ENCODE peak calls at places on chromosome 15, in ten cellular contexts. U is T-helper 17 cell; A is transverse colon; M is NCI-H1417; J is Calu3; O is AG04450; P is CD8-positive, alpha-beta T cell; R is heart left ventricle; E is NCI-H1092; D is stimulated activated CD8-positive, alpha-beta memory T cell treated with anti-CD3 and anti-CD28 coated beads, Interleukin-7, amount 100 ng/mL, for 1 hour. S is an unnamed sample.
A peak's percentile ranks its signal among the peaks of the same experiment; 100 is the strongest.

GRCh38 chr15:68552773-68553172 is 26.0 kb upstream of the CORO2B start:
- DNase-seq in U (no peak), A (no peak), M (peak; percentile 47), J (no peak), O (no peak), P (no peak), R (no peak), E (no peak), D (no peak), S (no peak)

GRCh38 chr15:45394681-45395080 is 16.3 kb upstream of the GATM start:
- DNase-seq in U (no peak), A (no peak), M (no peak), J (no peak), O (no peak), P (no peak), R (no peak), E (no peak), D (no peak), S (no peak)

GRCh38 chr15:65558336-65558735 is 28.1 kb downstream of the HACD3 start:
- DNase-seq in U (no peak), A (no peak), M (no peak), J (no peak), O (peak; percentile 39), P (no peak), R (no peak), E (no peak), D (no peak), S (peak; percentile 21)

GRCh38 chr15:70643783-70644125 is 119.6 kb downstream of the UACA start:
- DNase-seq in U (no peak), A (no peak), M (no peak), J (peak; percentile 24), O (no peak), P (no peak), R (no peak), E (no peak), D (no peak), S (no peak)

GRCh38 chr15:66847565-66847991 is 145.5 kb downstream of the SMAD6 start:
- DNase-seq in U (no peak), A (peak; percentile 3), M (no peak), J (no peak), O (no peak), P (no peak), R (no peak), E (no peak), D (no peak), S (no peak)

GRCh38 chr15:89749951-89750559 is 994 bp downstream of the MESP1 start:
- DNase-seq in U (no peak), A (peak; percentile 30), M (peak; percentile 84), J (peak; percentile 35), O (no peak), P (no peak), R (no peak), E (peak; percentile 23), D (no peak), S (peak; percentile 43)

GRCh38 chr15:69414702-69415161 is 583 bp downstream of the KIF23 start:
- DNase-seq in U (no peak), A (peak; percentile 20), M (peak; percentile 80), J (peak; percentile 72), O (peak; percentile 86), P (no peak), R (peak; percentile 14), E (no peak), D (no peak), S (peak; percentile 95)

GRCh38 chr15:77519540-77519939 is 98.9 kb downstream of the HMG20A start:
- DNase-seq in U (no peak), A (no peak), M (no peak), J (no peak), O (no peak), P (no peak), R (no peak), E (no peak), D (no peak), S (no peak)

GRCh38 chr15:41502787-41503668 is 9.4 kb downstream of the ITPKA start:
- DNase-seq in U (no peak), A (no peak), M (no peak), J (no peak), O (no peak), P (no peak), R (no peak), E (no peak), D (no peak), S (no peak)

GRCh38 chr15:65769482-65769881 is 22.6 kb downstream of the DENND4A start:
- DNase-seq in U (no peak), A (no peak), M (no peak), J (no peak), O (no peak), P (no peak), R (no peak), E (no peak), D (no peak), S (no peak)

GRCh38 chr15:90037510-90037860 is 36.4 kb downstream of the ZNF710 start:
- DNase-seq in U (no peak), A (no peak), M (no peak), J (no peak), O (peak; percentile 37), P (no peak), R (no peak), E (no peak), D (no peak), S (no peak)

GRCh38 chr15:70559223-70559823 is 204.0 kb downstream of the UACA start:
- DNase-seq in U (peak; percentile 39), A (peak; percentile 51), M (no peak), J (no peak), O (no peak), P (peak; percentile 69), R (peak; percentile 49), E (no peak), D (peak; percentile 21), S (peak; percentile 28)

GRCh38 chr15:85141601-85142185 is 160.0 kb downstream of the PDE8A start:
- DNase-seq in U (no peak), A (no peak), M (no peak), J (no peak), O (no peak), P (no peak), R (no peak), E (no peak), D (no peak), S (no peak)

GRCh38 chr15:56244811-56245576 is 1.3 kb upstream of the RFX7 start:
- DNase-seq in U (no peak), A (peak; percentile 45), M (no peak), J (peak; percentile 20), O (no peak), P (peak; percentile 25), R (peak; percentile 7), E (no peak), D (no peak), S (no peak)

GRCh38 chr15:59124261-59124660 is 19.3 kb downstream of the CCNB2 start:
- DNase-seq in U (no peak), A (peak; percentile 76), M (peak; percentile 12), J (no peak), O (no peak), P (no peak), R (no peak), E (no peak), D (no peak), S (no peak)

GRCh38 chr15:87849181-87849580 is 407.4 kb downstream of the NTRK3 start:
- DNase-seq in U (no peak), A (no peak), M (no peak), J (no peak), O (no peak), P (no peak), R (no peak), E (no peak), D (no peak), S (no peak)

GRCh38 chr15:72272213-72272996 is at the start of gene PARP6:
- DNase-seq in U (peak; percentile 99), A (peak; percentile 98), M (peak; percentile 99), J (peak; percentile 99), O (peak; percentile 94), P (peak; percentile 97), R (peak; percentile 99), E (peak; percentile 91), D (peak; percentile 97), S (peak; percentile 99)

GRCh38 chr15:41944313-41944940 is 27.9 kb downstream of the EHD4 start:
- DNase-seq in U (no peak), A (no peak), M (no peak), J (peak; percentile 35), O (peak; percentile 78), P (no peak), R (no peak), E (no peak), D (no peak), S (peak; percentile 95)

GRCh38 chr15:50345298-50345697 is 9.7 kb downstream of the GABPB1 start:
- DNase-seq in U (no peak), A (no peak), M (no peak), J (no peak), O (no peak), P (no peak), R (no peak), E (no peak), D (no peak), S (no peak)

GRCh38 chr15:80526556-80527340 is 122.6 kb downstream of the ARNT2 start:
- DNase-seq in U (no peak), A (no peak), M (no peak), J (no peak), O (no peak), P (no peak), R (peak; percentile 23), E (no peak), D (no peak), S (no peak)

GRCh38 chr15:63041982-63042878 is at the start of gene TPM1:
- DNase-seq in U (no peak), A (peak; percentile 82), M (peak; percentile 69), J (peak; percentile 96), O (peak; percentile 77), P (no peak), R (peak; percentile 91), E (no peak), D (no peak), S (peak; percentile 95)